ENCODE peak calls at places on chromosomes 3 and 15, in four cellular contexts. H, X, P and M are unnamed samples. For H3K4me1, the result is how much of the 10 kb centered on the place peaks cover.

GRCh38 chr3:24645047-24645446 is 150.4 kb upstream of the THRB start:
- DNase-seq in P (no peak), H (no peak), X (no peak), M (peak)

GRCh38 chr3:32143849-32144757 is 37.7 kb downstream of the GPD1L start:
- DNase-seq in H (peak), P (peak), X (peak), M (no peak)

GRCh38 chr3:99114565-99115291 is 213.2 kb upstream of the DCBLD2 start:
- DNase-seq in P (no peak), X (peak), H (peak), M (no peak)

GRCh38 chr3:40996382-40996781 is 202.9 kb upstream of the CTNNB1 start:
- DNase-seq in X (no peak), H (no peak), P (no peak), M (no peak)

GRCh38 chr3:185720326-185720725 is 104.5 kb downstream of the IGF2BP2 start:
- DNase-seq in P (no peak), X (no peak), H (no peak), M (no peak)

GRCh38 chr3:113532698-113533533 is 561 bp downstream of the SIDT1 start:
- DNase-seq in P (no peak), H (no peak), X (peak), M (peak)

GRCh38 chr3:107641572-107642307 is 119.0 kb downstream of the BBX start:
- DNase-seq in P (no peak), H (no peak), X (no peak), M (no peak)

GRCh38 chr3:75136100-75136897 is 521.8 kb upstream of the CNTN3 start:
- DNase-seq in H (no peak), P (no peak), X (no peak), M (no peak)

GRCh38 chr3:123498761-123499160 is 49.9 kb upstream of the ADCY5 start:
- DNase-seq in X (no peak), H (no peak), P (no peak), M (no peak)

GRCh38 chr3:189914799-189915198 is 205.9 kb downstream of the P3H2 start:
- DNase-seq in X (peak), H (peak), P (peak), M (no peak)

GRCh38 chr3:100040846-100041245 is 73.5 kb downstream of the FILIP1L start:
- DNase-seq in X (no peak), P (no peak), H (peak), M (no peak)

GRCh38 chr3:39189648-39190269 is 2.6 kb downstream of the XIRP1 start:
- DNase-seq in P (no peak), X (peak), H (peak), M (no peak)

GRCh38 chr15:69074011-69074842 is 59.7 kb downstream of the NOX5 start:
- DNase-seq in H (peak), X (peak), P (no peak), M (peak)

GRCh38 chr3:5826467-5826866 is 639.0 kb downstream of the EDEM1 start:
- DNase-seq in X (no peak), P (no peak), H (no peak), M (no peak)

DNA sequence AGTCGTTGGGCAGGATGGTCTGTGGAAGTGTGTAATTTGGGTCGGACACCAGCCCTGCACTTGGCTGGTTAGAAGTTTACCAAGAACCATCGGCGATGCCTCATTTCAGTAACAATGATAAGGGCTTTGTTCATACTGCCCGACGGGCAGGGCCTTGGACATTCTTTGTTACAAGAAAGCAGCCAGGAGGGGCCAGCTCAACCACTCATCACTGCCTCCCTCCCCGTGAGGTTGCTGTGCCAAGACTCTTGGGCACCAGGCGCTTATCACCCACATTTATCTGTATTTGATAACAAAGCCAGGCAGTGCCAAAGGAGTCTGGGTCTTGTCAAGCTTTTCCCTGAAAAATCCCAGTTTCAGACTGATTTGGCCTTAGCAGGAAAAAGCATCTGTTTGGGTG is 235.0 kb downstream of the ADAMTS17 start:
- DNase-seq in P (no peak), X (no peak), H (no peak), M (peak)
- H3K9ac ChIP-seq in P (no peak), X (no peak), H (no peak), M (no peak)

DNA sequence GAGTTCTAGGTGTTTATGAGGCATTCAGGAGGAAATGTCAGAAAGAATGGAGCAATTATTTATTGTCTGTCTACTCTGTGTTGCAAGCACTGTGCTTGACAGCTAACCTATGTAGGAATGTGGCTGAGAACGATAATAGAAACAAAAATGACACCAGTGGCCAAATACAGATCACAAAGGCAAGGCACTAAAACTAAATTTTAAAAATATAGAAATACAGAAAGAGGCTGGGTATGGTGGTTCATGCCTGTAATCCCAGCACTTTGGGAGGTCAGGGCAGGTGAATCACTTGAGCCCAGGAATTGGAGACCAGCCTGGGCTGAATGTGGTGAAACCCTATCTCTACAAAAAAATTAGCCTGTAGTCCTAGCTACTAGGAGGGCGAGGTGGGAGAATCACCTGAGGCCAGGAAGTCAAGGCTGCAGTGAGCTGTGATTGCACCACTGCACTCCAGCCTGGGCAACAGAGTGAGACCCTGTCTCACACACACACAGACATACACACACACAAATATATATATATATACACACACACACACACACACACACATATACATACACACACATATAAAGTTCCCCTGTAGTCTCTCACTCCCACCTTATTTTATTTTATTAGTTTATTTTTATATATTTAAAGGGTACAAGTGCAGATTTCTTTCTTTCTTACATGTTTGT is 6.0 kb downstream of the PRKCI start:
- DNase-seq in P (no peak), H (peak), X (peak), M (no peak)
- H3K4me1 ChIP-seq in P (under half), H (under half), X (under half), M (under half)

DNA sequence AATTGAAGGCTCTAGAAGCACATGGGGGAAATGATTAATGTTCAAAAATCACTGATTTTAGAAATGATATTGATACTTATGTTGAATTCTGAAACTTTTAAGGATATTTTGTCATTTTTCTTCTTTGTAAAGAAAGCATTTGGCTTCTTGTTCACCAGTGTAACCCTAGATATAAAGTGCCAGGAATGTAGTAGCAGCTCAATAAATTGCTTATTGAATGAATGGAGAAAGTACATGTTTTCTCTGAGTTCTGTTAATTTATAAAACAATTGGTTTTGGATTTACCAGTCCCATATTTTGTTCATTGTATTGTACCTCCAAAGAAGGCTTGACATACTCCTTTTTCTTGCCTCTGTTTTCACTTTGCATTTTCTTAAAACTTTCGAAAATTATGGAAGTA is 2.4 kb downstream of the PLCL2 start:
- DNase-seq in X (no peak), H (no peak), P (no peak), M (no peak)
- H3K9ac ChIP-seq in X (no peak), H (no peak), P (no peak), M (no peak)

GRCh38 chr15:101183926-101184305 is 67.9 kb downstream of the CHSY1 start:
- DNase-seq in P (no peak), X (no peak), H (no peak), M (no peak)
- H3K4me1 ChIP-seq in P (under half), X (under half), H (under half), M (under half)

GRCh38 chr15:90099868-90100854 is 2.1 kb downstream of the IDH2 start:
- DNase-seq in H (peak), P (no peak), X (no peak), M (no peak)
- H3K9ac ChIP-seq in H (peak), P (no peak), X (no peak), M (peak)

GRCh38 chr3:72277710-72278109 is 492.8 kb upstream of the PROK2 start:
- DNase-seq in X (no peak), P (no peak), H (no peak), M (no peak)
- H3K4me1 ChIP-seq in X (under half), P (under half), H (under half), M (under half)